ENCODE peak calls at places on chromosomes 7 and 10, in seven cellular contexts. G is thyroid gland, F is ovary, V is tibial nerve, D is A549, S is adrenal gland, R is HCT116. J is an unnamed sample.

GRCh38 chr10:91909178-91909677 is at the start of gene FGFBP3:
- DNase-seq in G (peak; percentile 25), F (peak; percentile 50), V (no peak), D (peak; percentile 65), S (peak; percentile 38), R (peak; percentile 40), J (no peak)

GRCh38 chr10:114631090-114631677 is 26.9 kb downstream of the ABLIM1 start:
- DNase-seq in G (no peak), F (no peak), V (no peak), D (no peak), S (no peak), R (no peak), J (no peak)

GRCh38 chr7:55132550-55132889 is 113.7 kb downstream of the EGFR start:
- DNase-seq in G (no peak), F (no peak), V (no peak), D (no peak), S (no peak), R (no peak), J (no peak)

GRCh38 chr7:92010215-92010614 is 69.6 kb downstream of the AKAP9 start:
- DNase-seq in G (no peak), F (no peak), V (no peak), D (peak; percentile 58), S (no peak), R (no peak), J (no peak)

GRCh38 chr7:73971315-73971700 is 56.7 kb upstream of the ELN start:
- DNase-seq in G (no peak), F (no peak), V (no peak), D (no peak), S (no peak), R (no peak), J (peak; percentile 9)

GRCh38 chr7:48109848-48110663 is 21.0 kb downstream of the UPP1 start:
- DNase-seq in G (peak; percentile 77), F (peak; percentile 46), V (peak; percentile 70), D (peak; percentile 64), S (peak; percentile 61), R (peak; percentile 46), J (peak; percentile 87)

GRCh38 chr7:123725586-123726171 is 23.1 kb downstream of the WASL start:
- DNase-seq in G (no peak), F (no peak), V (no peak), D (no peak), S (no peak), R (no peak), J (no peak)

GRCh38 chr7:102291916-102292267 is 5.2 kb downstream of the SH2B2 start:
- DNase-seq in G (no peak), F (no peak), V (no peak), D (no peak), S (no peak), R (no peak), J (no peak)

GRCh38 chr10:86958109-86958830 is at the start of gene SNCG:
- DNase-seq in G (no peak), F (peak; percentile 69), V (no peak), D (no peak), S (peak; percentile 72), R (no peak), J (no peak)

GRCh38 chr10:14953452-14954000 is 370 bp downstream of the DCLRE1C start:
- DNase-seq in G (peak; percentile 80), F (no peak), V (peak; percentile 28), D (peak; percentile 51), S (peak; percentile 54), R (peak; percentile 22), J (peak; percentile 61)

GRCh38 chr7:151781161-151781845 is 95.6 kb downstream of the PRKAG2 start:
- DNase-seq in G (no peak), F (no peak), V (no peak), D (no peak), S (no peak), R (no peak), J (no peak)

GRCh38 chr10:124029559-124029958 is 63.8 kb downstream of the CHST15 start:
- DNase-seq in G (no peak), F (no peak), V (no peak), D (no peak), S (no peak), R (no peak), J (no peak)

GRCh38 chr10:35585356-35585755 is 19.8 kb upstream of the GJD4 start:
- DNase-seq in G (no peak), F (no peak), V (no peak), D (no peak), S (no peak), R (no peak), J (no peak)

GRCh38 chr7:19122018-19122588 is 4.7 kb upstream of the TWIST1 start:
- DNase-seq in G (no peak), F (no peak), V (no peak), D (peak; percentile 47), S (no peak), R (peak; percentile 37), J (no peak)

GRCh38 chr10:102815790-102816549 is 21.2 kb downstream of the CYP17A1 start:
- DNase-seq in G (no peak), F (peak; percentile 44), V (peak; percentile 32), D (no peak), S (peak; percentile 69), R (no peak), J (peak; percentile 72)

GRCh38 chr10:119420950-119421875 is 121.3 kb downstream of the RGS10 start:
- DNase-seq in G (no peak), F (no peak), V (no peak), D (no peak), S (peak; percentile 66), R (no peak), J (no peak)

GRCh38 chr7:47580811-47581331 is 1.0 kb downstream of the TNS3 start:
- DNase-seq in G (peak; percentile 47), F (peak; percentile 36), V (no peak), D (peak; percentile 64), S (no peak), R (no peak), J (no peak)

GRCh38 chr7:144130730-144131129 is 7.8 kb downstream of the OR2A14 start:
- DNase-seq in G (no peak), F (no peak), V (no peak), D (no peak), S (no peak), R (no peak), J (no peak)

GRCh38 chr7:141014091-141014490 is 661 bp downstream of the MRPS33 start:
- DNase-seq in G (no peak), F (no peak), V (no peak), D (no peak), S (no peak), R (no peak), J (no peak)

GRCh38 chr10:121580276-121581116 is 17.7 kb downstream of the FGFR2 start:
- DNase-seq in G (no peak), F (no peak), V (no peak), D (no peak), S (no peak), R (no peak), J (no peak)
- H3K27ac ChIP-seq in G (peak overlapping the region; percentile 80), F (no peak overlapping the region), V (no peak overlapping the region), D (no peak overlapping the region), S (no peak overlapping the region), R (no peak overlapping the region), J (no peak overlapping the region)

DNA sequence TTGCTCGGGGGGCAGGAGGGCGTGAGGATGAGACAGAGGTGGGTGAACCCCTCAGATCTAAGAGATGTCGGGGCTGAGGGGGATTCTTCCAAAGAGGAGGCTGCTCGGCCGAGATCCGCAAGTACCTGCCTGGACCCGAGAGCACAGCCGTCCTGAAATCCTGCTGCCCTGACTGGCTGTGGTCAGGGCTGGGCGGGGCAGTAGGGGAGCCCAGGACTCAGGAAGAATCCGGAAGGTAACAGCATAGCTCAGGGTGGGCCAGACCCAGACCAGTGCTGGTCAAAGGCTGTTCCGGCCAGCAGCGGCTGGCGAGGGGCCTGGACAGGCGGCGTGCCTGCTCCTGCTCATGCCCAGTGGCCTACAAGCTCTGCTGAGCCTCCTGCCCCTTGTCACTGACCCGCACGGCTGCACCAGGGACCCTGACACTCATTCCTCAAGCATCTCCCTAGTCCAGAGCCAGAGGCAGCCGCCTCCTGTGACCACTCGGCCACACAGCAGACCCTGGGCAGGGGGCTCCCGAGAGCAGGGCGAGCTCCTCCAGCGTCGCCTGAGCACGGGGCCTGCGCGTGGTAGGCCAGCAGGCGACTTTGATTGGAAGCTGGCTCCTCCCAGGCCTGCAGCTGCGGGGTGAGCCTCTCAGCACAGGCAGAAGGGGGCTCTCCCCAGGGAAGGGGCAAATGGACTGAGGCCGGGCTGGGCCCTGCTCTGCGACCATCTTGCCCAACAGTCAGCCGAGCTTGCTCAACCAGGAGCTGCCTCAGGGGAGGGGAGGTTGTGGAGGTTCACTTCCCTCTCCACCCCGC is 3.1 kb upstream of the ADAP1 start:
- DNase-seq in G (no peak), F (no peak), V (no peak), D (no peak), S (no peak), R (no peak), J (no peak)
- TF ChIP-seq POLR2A in G (no peak), F (no peak), V (no peak), D (no peak), S (no peak), R (no peak), J (no peak)

DNA sequence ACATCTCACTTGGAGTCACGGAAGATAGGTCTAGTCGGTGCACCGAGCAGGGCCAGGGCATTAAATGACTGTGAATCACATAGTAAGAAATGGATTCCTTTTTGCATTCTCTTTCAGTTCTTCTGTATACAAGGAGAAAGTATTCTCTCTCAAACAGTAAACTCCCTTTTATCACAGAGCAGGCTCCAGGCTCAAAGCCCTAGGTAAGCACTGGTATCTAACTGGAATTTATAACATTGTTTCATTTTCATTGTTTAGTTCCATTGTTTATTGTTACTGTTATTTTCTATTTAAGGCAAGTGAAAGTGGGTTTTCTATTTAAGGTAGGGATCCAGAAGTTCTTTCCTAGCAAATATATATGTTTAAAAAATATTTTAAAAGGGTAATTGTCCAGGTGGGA is 44.1 kb upstream of the CDK1 start:
- DNase-seq in G (no peak), F (no peak), V (no peak), D (no peak), S (no peak), R (no peak), J (no peak)
- H3K4me3 ChIP-seq in G (peak overlapping the region; percentile 70), F (peak overlapping the region; percentile 54), V (no peak overlapping the region), D (no peak overlapping the region), S (no peak overlapping the region), R (peak overlapping the region; percentile 73), J (no peak overlapping the region)

GRCh38 chr7:53768191-53768590 is 732.8 kb downstream of the POM121L12 start:
- DNase-seq in G (no peak), F (no peak), V (no peak), D (no peak), S (no peak), R (no peak), J (no peak)

DNA sequence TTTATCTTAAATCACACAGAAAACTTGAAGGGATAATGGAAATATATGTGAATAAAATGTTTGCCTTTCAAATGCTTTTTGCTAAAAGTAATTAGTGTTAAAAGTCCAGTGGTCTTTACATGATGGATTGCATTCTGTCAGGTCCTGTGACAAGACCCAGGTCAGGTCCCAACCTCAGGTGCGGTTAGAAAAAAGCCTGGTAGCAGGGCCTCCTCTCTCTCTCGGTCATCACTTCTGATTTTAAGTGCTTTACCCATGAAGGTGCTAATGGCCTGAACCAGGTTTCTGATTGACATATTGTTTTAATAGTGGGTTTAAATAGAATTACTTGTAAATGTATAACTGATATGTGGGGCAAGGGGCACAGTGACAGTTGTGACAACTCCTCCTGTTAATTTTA is 736.3 kb downstream of the POM121L12 start:
- DNase-seq in G (no peak), F (no peak), V (no peak), D (no peak), S (no peak), R (no peak), J (no peak)
- H3K27ac ChIP-seq in G (no peak overlapping the region), F (no peak overlapping the region), V (no peak overlapping the region), D (no peak overlapping the region), S (no peak overlapping the region), R (no peak overlapping the region), J (no peak overlapping the region)